ENCODE peak calls at places on chromosomes 4 and X, in nine cellular contexts. One of them, this sample, is unnamed.

GRCh38 chr4:97238956-97239698 is 904.1 kb downstream of the STPG2 start:
- DNase-seq in ELF-1: no peak
- DNase-seq in epithelial cell of esophagus: no peak
- DNase-seq in HFF-Myc: no peak
- DNase-seq in lower leg skin: no peak
- DNase-seq in SJSA1: no peak
- DNase-seq in DMS153: peak
- DNase-seq in putamen: no peak
- DNase-seq in T-helper 2 cell: no peak
- DNase-seq in this sample: no peak

GRCh38 chr4:78661923-78662521 is 110.5 kb downstream of the ANXA3 start:
- DNase-seq in ELF-1: no peak
- DNase-seq in epithelial cell of esophagus: no peak
- DNase-seq in HFF-Myc: no peak
- DNase-seq in lower leg skin: peak
- DNase-seq in SJSA1: peak
- DNase-seq in DMS153: peak
- DNase-seq in putamen: no peak
- DNase-seq in T-helper 2 cell: no peak
- DNase-seq in this sample: peak

GRCh38 chrX:152220612-152221011 is 82.2 kb upstream of the MAGEA10 start:
- DNase-seq in ELF-1: no peak
- DNase-seq in epithelial cell of esophagus: peak
- DNase-seq in HFF-Myc: no peak
- DNase-seq in lower leg skin: no peak
- DNase-seq in SJSA1: no peak
- DNase-seq in DMS153: no peak
- DNase-seq in putamen: no peak
- DNase-seq in T-helper 2 cell: no peak
- DNase-seq in this sample: no peak

GRCh38 chr4:7697326-7697725 is 242.3 kb downstream of the AFAP1 start:
- DNase-seq in ELF-1: no peak
- DNase-seq in epithelial cell of esophagus: no peak
- DNase-seq in HFF-Myc: no peak
- DNase-seq in lower leg skin: no peak
- DNase-seq in SJSA1: no peak
- DNase-seq in DMS153: no peak
- DNase-seq in putamen: no peak
- DNase-seq in T-helper 2 cell: no peak
- DNase-seq in this sample: no peak

GRCh38 chrX:102085706-102086105 is 39.8 kb upstream of the TCEAL2 start:
- DNase-seq in ELF-1: peak
- DNase-seq in epithelial cell of esophagus: no peak
- DNase-seq in HFF-Myc: no peak
- DNase-seq in lower leg skin: no peak
- DNase-seq in SJSA1: no peak
- DNase-seq in DMS153: no peak
- DNase-seq in putamen: no peak
- DNase-seq in T-helper 2 cell: no peak
- DNase-seq in this sample: no peak

GRCh38 chr4:147480891-147481576 is at the start of gene EDNRA:
- DNase-seq in ELF-1: peak
- DNase-seq in epithelial cell of esophagus: peak
- DNase-seq in HFF-Myc: no peak
- DNase-seq in lower leg skin: no peak
- DNase-seq in SJSA1: peak
- DNase-seq in DMS153: no peak
- DNase-seq in putamen: no peak
- DNase-seq in T-helper 2 cell: no peak
- DNase-seq in this sample: no peak

GRCh38 chr4:92249541-92249940 is 54.2 kb upstream of the GRID2 start:
- DNase-seq in ELF-1: no peak
- DNase-seq in epithelial cell of esophagus: no peak
- DNase-seq in HFF-Myc: no peak
- DNase-seq in lower leg skin: no peak
- DNase-seq in SJSA1: no peak
- DNase-seq in DMS153: no peak
- DNase-seq in putamen: no peak
- DNase-seq in T-helper 2 cell: no peak
- DNase-seq in this sample: no peak

GRCh38 chrX:38669425-38669824 is 108.1 kb downstream of the TSPAN7 start:
- DNase-seq in ELF-1: no peak
- DNase-seq in epithelial cell of esophagus: no peak
- DNase-seq in HFF-Myc: no peak
- DNase-seq in lower leg skin: no peak
- DNase-seq in SJSA1: no peak
- DNase-seq in DMS153: no peak
- DNase-seq in putamen: no peak
- DNase-seq in T-helper 2 cell: no peak
- DNase-seq in this sample: no peak

GRCh38 chrX:12441376-12442128 is 303.3 kb downstream of the FRMPD4 start:
- DNase-seq in ELF-1: no peak
- DNase-seq in epithelial cell of esophagus: peak
- DNase-seq in HFF-Myc: peak
- DNase-seq in lower leg skin: no peak
- DNase-seq in SJSA1: no peak
- DNase-seq in DMS153: no peak
- DNase-seq in putamen: no peak
- DNase-seq in T-helper 2 cell: no peak
- DNase-seq in this sample: no peak

GRCh38 chr4:57075353-57075752 is 34.8 kb downstream of the IGFBP7 start:
- DNase-seq in ELF-1: no peak
- DNase-seq in epithelial cell of esophagus: no peak
- DNase-seq in HFF-Myc: no peak
- DNase-seq in lower leg skin: no peak
- DNase-seq in SJSA1: no peak
- DNase-seq in DMS153: no peak
- DNase-seq in putamen: no peak
- DNase-seq in T-helper 2 cell: no peak
- DNase-seq in this sample: no peak

GRCh38 chrX:115378471-115378870 is 89.0 kb downstream of the LUZP4 start:
- DNase-seq in ELF-1: no peak
- DNase-seq in epithelial cell of esophagus: no peak
- DNase-seq in HFF-Myc: no peak
- DNase-seq in lower leg skin: no peak
- DNase-seq in SJSA1: no peak
- DNase-seq in DMS153: no peak
- DNase-seq in putamen: no peak
- DNase-seq in T-helper 2 cell: no peak
- DNase-seq in this sample: no peak

GRCh38 chr4:8774071-8774470 is 97.6 kb downstream of the HMX1 start:
- DNase-seq in ELF-1: no peak
- DNase-seq in epithelial cell of esophagus: no peak
- DNase-seq in HFF-Myc: no peak
- DNase-seq in lower leg skin: no peak
- DNase-seq in SJSA1: no peak
- DNase-seq in DMS153: no peak
- DNase-seq in putamen: no peak
- DNase-seq in T-helper 2 cell: no peak
- DNase-seq in this sample: no peak

GRCh38 chrX:103716967-103717366 is 6.3 kb downstream of the TMEM31 start:
- DNase-seq in ELF-1: no peak
- DNase-seq in epithelial cell of esophagus: peak
- DNase-seq in HFF-Myc: peak
- DNase-seq in lower leg skin: no peak
- DNase-seq in SJSA1: no peak
- DNase-seq in DMS153: no peak
- DNase-seq in putamen: no peak
- DNase-seq in T-helper 2 cell: no peak
- DNase-seq in this sample: no peak